ENCODE peak calls at places on chromosome 17, in six cellular contexts. X is cardiac muscle cell; G is effector memory CD4-positive, alpha-beta T cell; S is OCI-LY7; F is transverse colon; H is SK-N-SH. K is an unnamed sample. For H3K9me3 and H3K4me1, the result is how much of the 10 kb centered on the place peaks cover.

GRCh38 chr17:81021531-81022370 is 13.2 kb upstream of the BAIAP2 start:
- DNase-seq in S (no peak), G (no peak), X (no peak), F (no peak), H (no peak), K (no peak)

GRCh38 chr17:64384253-64385186 is 6.1 kb downstream of the PECAM1 start:
- DNase-seq in X (no peak), S (no peak), H (no peak), F (no peak), G (no peak), K (no peak)

GRCh38 chr17:77579717-77580116 is 378.8 kb upstream of the TNRC6C start:
- DNase-seq in S (no peak), X (no peak), H (no peak), G (no peak), F (no peak), K (no peak)

GRCh38 chr17:28623696-28624095 is 9.7 kb upstream of the RSKR start:
- DNase-seq in G (no peak), F (no peak), X (no peak), S (no peak), H (no peak), K (no peak)

GRCh38 chr17:67165201-67165600 is 79.8 kb downstream of the HELZ start:
- DNase-seq in X (no peak), H (no peak), S (no peak), G (no peak), F (no peak), K (no peak)

GRCh38 chr17:62876664-62877411 is 68.7 kb upstream of the MARCHF10 start:
- DNase-seq in S (no peak), X (no peak), F (no peak), G (no peak), H (no peak), K (no peak)

GRCh38 chr17:9880582-9880999 is 24.5 kb downstream of the RCVRN start:
- DNase-seq in X (no peak), F (no peak), S (no peak), H (no peak), G (no peak), K (no peak)

GRCh38 chr17:48187867-48188608 is 80.5 kb downstream of the SNX11 start:
- DNase-seq in X (no peak), G (no peak), H (no peak), S (no peak), F (no peak), K (no peak)

GRCh38 chr17:42165751-42166150 is 11.0 kb upstream of the RAB5C start:
- DNase-seq in G (no peak), X (no peak), H (no peak), F (no peak), S (no peak), K (no peak)

GRCh38 chr17:63916566-63917185 is 2.0 kb downstream of the GH1 start:
- DNase-seq in X (no peak), G (no peak), F (no peak), S (no peak), H (no peak), K (no peak)

GRCh38 chr17:78237403-78238012 is 6.1 kb downstream of the TMEM235 start:
- DNase-seq in F (no peak), G (no peak), S (peak), H (peak), X (no peak), K (no peak)

GRCh38 chr17:22512997-22513538 is 820.7 kb downstream of the KCNJ18 start:
- DNase-seq in G (no peak), S (no peak), X (no peak), H (peak), F (no peak), K (no peak)
- H3K9me3 ChIP-seq in G (under half), S (under half), X (under half), H (under half), F (under half), K (under half)

DNA sequence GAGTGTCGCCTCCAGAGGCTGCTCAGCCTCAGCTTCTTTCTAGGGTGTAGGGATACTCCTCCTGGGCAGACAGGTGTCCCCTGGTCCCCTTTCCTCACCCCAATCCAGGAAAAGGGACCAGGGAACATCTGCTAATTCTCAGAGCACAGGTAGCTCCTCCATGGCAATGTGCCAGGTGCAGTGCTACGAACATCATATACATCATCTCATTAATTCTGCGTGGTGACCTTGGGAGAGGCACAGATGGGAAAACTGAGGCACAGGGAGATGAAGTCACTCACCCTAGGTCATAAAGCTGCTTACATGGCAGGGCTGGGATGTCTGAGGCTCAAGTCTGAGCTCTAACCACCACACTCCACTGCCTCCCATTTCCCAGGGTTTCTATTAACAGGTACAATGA is 11.7 kb downstream of the HDAC5 start:
- DNase-seq in S (no peak), H (no peak), F (no peak), G (no peak), X (no peak), K (no peak)
- H3K4me1 ChIP-seq in S (under half), H (under half), F (under half), G (under half), X (half or more), K (under half)

DNA sequence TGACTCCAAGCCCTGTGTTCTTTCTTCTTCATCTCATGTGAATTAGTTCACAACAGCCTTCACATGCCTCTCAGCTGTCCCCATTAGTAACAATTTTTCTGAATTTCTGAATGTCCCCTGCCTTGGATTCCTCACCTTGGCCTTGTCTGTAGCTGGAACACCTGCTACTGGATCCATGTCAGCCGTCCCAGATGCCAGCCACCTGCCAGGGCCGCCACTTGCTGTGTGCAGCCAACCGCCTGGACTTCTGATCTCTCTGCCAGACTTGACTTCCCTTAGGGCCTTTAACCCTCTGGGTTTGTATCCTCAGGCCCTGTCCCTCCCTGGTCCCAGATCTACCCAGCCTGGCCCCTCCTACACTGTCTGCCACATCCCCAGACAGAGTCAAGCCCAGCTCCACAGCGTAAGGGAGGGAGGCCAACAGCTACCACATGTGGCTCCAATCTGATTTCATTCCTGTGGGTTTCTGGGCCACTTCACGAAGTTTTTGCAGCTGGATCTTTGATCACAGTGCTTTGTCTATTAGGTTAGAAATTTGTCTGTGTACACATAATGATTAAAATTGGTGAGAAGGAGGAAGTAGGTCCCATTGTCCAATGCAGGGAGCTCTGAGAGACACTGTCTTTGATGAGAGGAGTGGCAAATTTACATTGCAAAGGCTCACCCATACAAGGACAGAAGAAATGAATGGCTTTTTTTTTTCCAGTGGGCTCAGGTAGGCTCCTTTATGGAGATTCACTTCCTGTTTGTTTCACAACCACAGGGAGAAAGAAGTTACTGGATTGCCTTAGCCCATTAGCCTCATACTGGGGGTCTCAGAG is 15.3 kb downstream of the MPP2 start:
- DNase-seq in G (no peak), S (no peak), H (no peak), F (no peak), X (no peak), K (no peak)
- H3K4me3 ChIP-seq in G (no peak), S (no peak), H (no peak), F (no peak), X (no peak), K (no peak)

DNA sequence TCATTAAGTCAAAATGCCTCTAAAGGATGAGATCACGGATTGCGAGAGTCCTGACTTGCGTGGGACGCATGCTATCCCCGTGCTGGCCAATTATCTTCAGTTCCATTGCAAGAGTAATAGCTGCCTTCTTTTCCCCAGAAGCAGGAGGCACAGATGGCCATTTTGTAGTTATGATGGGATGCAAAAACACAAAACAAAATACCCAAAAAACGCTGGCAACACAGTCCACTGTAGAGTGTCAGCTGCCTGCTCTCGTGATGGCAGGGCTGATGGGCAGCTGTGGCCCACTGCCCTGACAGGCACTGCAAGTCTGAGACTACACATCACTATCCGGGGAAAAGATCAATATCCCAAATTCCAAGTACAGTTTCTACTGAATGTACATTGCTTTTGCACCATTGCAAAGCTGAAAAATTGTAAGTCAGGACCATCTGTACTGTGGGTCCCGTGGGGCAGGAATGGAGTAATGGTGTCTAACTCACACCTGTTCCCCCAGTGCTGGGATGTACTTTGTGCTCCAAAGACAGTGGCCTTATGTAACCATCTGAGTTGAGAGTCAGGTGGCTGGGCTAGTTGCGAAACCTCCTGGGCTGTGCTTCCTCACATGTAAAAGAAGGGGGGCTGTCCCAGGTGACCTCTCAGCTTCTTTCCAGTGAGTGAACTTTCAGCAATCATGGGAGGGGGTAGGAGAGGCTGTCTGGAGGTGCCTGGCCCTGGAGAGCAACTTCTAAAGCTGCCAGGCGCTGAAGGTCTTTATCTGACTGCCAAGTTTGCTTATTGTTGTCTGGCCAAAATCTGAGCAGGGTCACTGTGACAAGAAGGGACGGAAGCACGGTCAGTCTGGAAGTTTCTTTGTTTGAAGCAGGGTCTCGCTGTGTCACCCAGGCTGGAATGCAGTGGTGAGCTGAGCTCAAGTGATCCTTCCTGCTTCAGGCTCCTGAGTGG is 4.7 kb downstream of the SLC47A1 start:
- DNase-seq in S (peak), H (no peak), G (no peak), X (peak), F (peak), K (no peak)
- H3K9me3 ChIP-seq in S (under half), H (under half), G (under half), X (under half), F (under half), K (under half)